ENCODE peak calls at places on chromosomes 2 and 18, in five cellular contexts. H is astrocyte of the spinal cord, E is cardiac fibroblast, S is AG04449, G is PC-9. M is an unnamed sample.

GRCh38 chr2:204611017-204611631 is 65.8 kb downstream of the PARD3B start:
- DNase-seq in H (no peak), E (no peak), S (no peak), G (no peak), M (no peak)

GRCh38 chr18:39057423-39058057 is 1491.9 kb upstream of the CELF4 start:
- DNase-seq in H (peak), E (peak), S (no peak), G (peak), M (peak)

GRCh38 chr18:77124452-77124922 is 8.1 kb downstream of the MBP start:
- DNase-seq in H (peak), E (no peak), S (no peak), G (no peak), M (no peak)

GRCh38 chr2:218877891-218878290 is 2.8 kb upstream of the WNT10A start:
- DNase-seq in H (no peak), E (no peak), S (no peak), G (no peak), M (no peak)

GRCh38 chr2:157856157-157856455 is 20.0 kb downstream of the ACVR1 start:
- DNase-seq in H (no peak), E (peak), S (no peak), G (no peak), M (no peak)

GRCh38 chr2:148656516-148656915 is 12.0 kb downstream of the EPC2 start:
- DNase-seq in H (no peak), E (no peak), S (no peak), G (no peak), M (no peak)

GRCh38 chr18:50284226-50284885 is 3.0 kb upstream of the MBD1 start:
- DNase-seq in H (peak), E (peak), S (no peak), G (no peak), M (no peak)

GRCh38 chr18:23994361-23994902 is 20.1 kb upstream of the TTC39C start:
- DNase-seq in H (peak), E (peak), S (peak), G (peak), M (peak)

GRCh38 chr2:228268756-228269155 is 87.3 kb upstream of the SPHKAP start:
- DNase-seq in H (no peak), E (no peak), S (no peak), G (no peak), M (no peak)

GRCh38 chr2:101578671-101579070 is 103.8 kb upstream of the RFX8 start:
- DNase-seq in H (no peak), E (no peak), S (no peak), G (no peak), M (no peak)

GRCh38 chr2:41400057-41400665 is 647.7 kb upstream of the PKDCC start:
- DNase-seq in H (peak), E (peak), S (no peak), G (no peak), M (peak)

GRCh38 chr2:154720642-154721041 is 22.1 kb downstream of the KCNJ3 start:
- DNase-seq in H (peak), E (no peak), S (no peak), G (no peak), M (no peak)

GRCh38 chr2:105384216-105384615 is 14.6 kb downstream of the FHL2 start:
- DNase-seq in H (no peak), E (no peak), S (no peak), G (no peak), M (no peak)

GRCh38 chr2:225272173-225272572 is 127.3 kb upstream of the NYAP2 start:
- DNase-seq in H (no peak), E (no peak), S (no peak), G (no peak), M (no peak)

GRCh38 chr2:11738589-11739436 is 7.6 kb upstream of the LPIN1 start:
- DNase-seq in H (peak), E (peak), S (no peak), G (peak), M (peak)

GRCh38 chr2:213422211-213422610 is 137.9 kb downstream of the SPAG16 start:
- DNase-seq in H (no peak), E (no peak), S (no peak), G (no peak), M (no peak)

GRCh38 chr18:6015364-6015763 is 120.0 kb upstream of the TMEM200C start:
- DNase-seq in H (no peak), E (no peak), S (no peak), G (no peak), M (no peak)

GRCh38 chr2:127574656-127575055 is 39.2 kb downstream of the MYO7B start:
- DNase-seq in H (no peak), E (no peak), S (no peak), G (peak), M (no peak)

GRCh38 chr2:10032746-10033105 is 10.6 kb upstream of the KLF11 start:
- DNase-seq in H (no peak), E (no peak), S (no peak), G (no peak), M (no peak)

GRCh38 chr2:237966250-237966564 is 607 bp upstream of the UBE2F start:
- DNase-seq in H (no peak), E (no peak), S (no peak), G (no peak), M (no peak)

GRCh38 chr18:62457830-62458229 is 65.0 kb upstream of the ZCCHC2 start:
- DNase-seq in H (no peak), E (no peak), S (no peak), G (no peak), M (no peak)

GRCh38 chr2:17620280-17620679 is 79.8 kb downstream of the VSNL1 start:
- DNase-seq in H (peak), E (peak), S (no peak), G (no peak), M (peak)

GRCh38 chr2:12325806-12326205 is 390.9 kb upstream of the TRIB2 start:
- DNase-seq in H (peak), E (peak), S (no peak), G (no peak), M (peak)

GRCh38 chr18:30566877-30567276 is 475.7 kb downstream of the DSC3 start:
- DNase-seq in H (no peak), E (no peak), S (no peak), G (no peak), M (no peak)

GRCh38 chr2:240892925-240893324 is 3.0 kb downstream of the MAB21L4 start:
- DNase-seq in H (no peak), E (no peak), S (no peak), G (no peak), M (no peak)

GRCh38 chr18:25974630-25975077 is 115.8 kb downstream of the SS18 start:
- DNase-seq in H (no peak), E (no peak), S (no peak), G (no peak), M (no peak)

GRCh38 chr2:40658917-40659316 is 207.0 kb upstream of the SLC8A1 start:
- DNase-seq in H (peak), E (peak), S (no peak), G (no peak), M (peak)

GRCh38 chr2:187878096-187878495 is 323.9 kb upstream of the TFPI start:
- DNase-seq in H (no peak), E (no peak), S (no peak), G (no peak), M (no peak)

GRCh38 chr2:171081649-171082111 is 79.0 kb downstream of the TLK1 start:
- DNase-seq in H (no peak), E (no peak), S (no peak), G (no peak), M (no peak)

GRCh38 chr18:58054041-58054733 is 10.2 kb downstream of the NEDD4L start:
- DNase-seq in H (peak), E (peak), S (no peak), G (peak), M (peak)

GRCh38 chr2:170243898-170244297 is 66.0 kb downstream of the MYO3B start:
- DNase-seq in H (no peak), E (no peak), S (no peak), G (no peak), M (no peak)

GRCh38 chr2:173922760-173923159 is 42.4 kb downstream of the SP3 start:
- DNase-seq in H (no peak), E (peak), S (no peak), G (no peak), M (peak)
- TF ChIP-seq CTCF in H (no peak), E (no peak), S (no peak), G (no peak), M (no peak)

GRCh38 chr18:48934400-48934707 is 16.4 kb downstream of the SMAD7 start:
- DNase-seq in H (no peak), E (no peak), S (no peak), G (no peak), M (no peak)
- H3K4me3 ChIP-seq in H (no peak), E (no peak), S (no peak), G (no peak), M (peak)

DNA sequence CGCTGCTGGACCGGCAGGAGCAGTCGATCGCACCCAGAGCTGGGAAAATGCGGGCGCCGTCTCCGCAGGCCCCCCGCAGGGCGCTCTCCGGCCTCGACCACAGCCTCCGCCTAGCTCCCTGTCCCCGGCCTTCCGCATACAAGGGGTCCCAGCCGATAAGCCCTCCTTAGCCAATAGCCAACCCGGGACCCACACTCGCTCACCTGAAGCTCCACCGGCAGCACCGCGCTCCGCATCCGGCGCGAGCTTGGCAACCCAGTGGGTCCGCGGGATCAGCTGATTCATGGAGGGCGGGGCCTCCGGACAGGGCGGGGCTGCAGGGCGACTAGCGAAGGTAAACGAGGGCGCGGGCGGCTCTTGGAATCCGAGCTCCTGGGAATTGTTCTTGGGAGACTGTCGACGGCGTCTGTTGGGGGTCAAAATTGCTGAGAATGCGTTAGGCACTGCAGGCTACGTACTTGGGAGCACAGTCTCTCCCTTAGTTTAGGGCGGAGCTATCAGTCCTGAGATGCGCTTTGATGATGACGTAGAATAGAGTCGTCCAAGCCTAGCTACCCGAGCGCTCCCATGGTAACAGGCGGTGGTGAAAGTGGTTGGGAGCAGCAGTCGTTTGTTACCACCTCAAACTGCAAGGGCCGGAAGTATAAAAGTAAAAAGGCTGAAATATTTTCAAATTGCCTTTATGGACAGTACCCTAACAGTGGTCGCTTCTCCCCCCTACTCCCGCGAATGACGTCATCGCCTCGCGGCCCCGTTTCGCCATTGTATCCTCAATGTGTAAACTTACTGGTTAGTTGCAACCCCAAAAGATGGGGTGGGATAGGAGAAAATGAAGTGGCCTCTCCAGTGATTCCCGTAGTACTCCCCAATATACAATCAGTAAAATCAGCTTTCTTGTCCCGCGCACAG is at the start of gene ALS2:
- DNase-seq in H (peak), E (peak), S (peak), G (peak), M (peak)
- TF ChIP-seq CTCF in H (no peak), E (no peak), S (no peak), G (no peak), M (no peak)

DNA sequence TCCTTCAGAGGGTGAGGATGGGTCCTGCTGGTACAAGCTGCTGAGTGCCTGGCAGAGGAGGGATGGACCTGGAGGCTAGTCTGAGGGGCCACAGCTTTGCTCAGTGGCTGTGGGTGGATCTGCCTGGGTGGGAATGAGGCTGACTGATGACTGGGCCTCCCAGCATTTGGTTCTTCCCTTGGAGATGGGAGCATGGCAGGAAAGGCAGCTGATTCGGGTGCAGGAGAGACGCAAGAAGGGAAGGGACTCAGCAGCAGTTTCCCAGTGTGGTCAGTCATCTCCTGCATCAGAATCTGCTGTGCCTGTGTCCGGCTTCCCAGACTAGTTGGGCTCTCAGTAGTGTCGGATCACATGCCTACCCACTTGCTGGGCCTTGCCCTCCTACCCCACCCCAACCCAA is 7.3 kb downstream of the WIPF1 start:
- DNase-seq in H (no peak), E (no peak), S (no peak), G (no peak), M (no peak)
- H3K4me3 ChIP-seq in H (no peak), E (no peak), S (no peak), G (no peak), M (no peak)

GRCh38 chr2:30620102-30620501 is 173.1 kb downstream of the LCLAT1 start:
- DNase-seq in H (no peak), E (no peak), S (no peak), G (no peak), M (no peak)
- TF ChIP-seq CTCF in H (no peak), E (no peak), S (no peak), G (no peak), M (no peak)